ENCODE peak calls at places on chromosomes 5 and 9, in seven cellular contexts. R is spleen, W is WERI-Rb-1, C is psoas muscle, H is PC-3, M is neural crest cell, L is hepatocyte. I is an unnamed sample.

GRCh38 chr5:179558912-179559279 is 8.5 kb downstream of the RUFY1 start:
- DNase-seq in R (peak), W (no peak), C (no peak), H (peak), M (no peak), L (peak), I (peak)

GRCh38 chr9:115891929-115892328 is 261.7 kb upstream of the PAPPA start:
- DNase-seq in R (no peak), W (no peak), C (no peak), H (peak), M (no peak), L (no peak), I (no peak)

GRCh38 chr5:136006164-136006563 is 22.6 kb upstream of the TGFBI start:
- DNase-seq in R (no peak), W (no peak), C (no peak), H (no peak), M (no peak), L (no peak), I (no peak)

GRCh38 chr5:168844566-168845296 is 265.6 kb upstream of the PANK3 start:
- DNase-seq in R (no peak), W (no peak), C (no peak), H (no peak), M (no peak), L (no peak), I (no peak)

GRCh38 chr5:138664276-138664943 is 88.8 kb upstream of the CTNNA1 start:
- DNase-seq in R (no peak), W (peak), C (no peak), H (no peak), M (no peak), L (peak), I (no peak)

GRCh38 chr9:114281421-114282103 is 41.3 kb upstream of the ORM1 start:
- DNase-seq in R (peak), W (peak), C (peak), H (no peak), M (no peak), L (peak), I (no peak)

GRCh38 chr9:87890866-87891265 is 8.2 kb downstream of the SPATA31E1 start:
- DNase-seq in R (no peak), W (no peak), C (no peak), H (no peak), M (no peak), L (no peak), I (no peak)

GRCh38 chr5:141517902-141518610 is 29.2 kb downstream of the PCDHGC5 start:
- DNase-seq in R (peak), W (no peak), C (no peak), H (no peak), M (no peak), L (no peak), I (no peak)

GRCh38 chr9:130472184-130472705 is 27.5 kb downstream of the ASS1 start:
- DNase-seq in R (no peak), W (no peak), C (no peak), H (no peak), M (no peak), L (no peak), I (no peak)

GRCh38 chr9:90838098-90838497 is 36.5 kb downstream of the SYK start:
- DNase-seq in R (no peak), W (no peak), C (no peak), H (peak), M (no peak), L (no peak), I (no peak)

GRCh38 chr5:180138976-180139730 is 67.6 kb upstream of the RNF130 start:
- DNase-seq in R (no peak), W (no peak), C (no peak), H (no peak), M (no peak), L (no peak), I (no peak)

GRCh38 chr9:127256324-127256723 is 8.2 kb upstream of the GARNL3 start:
- DNase-seq in R (no peak), W (no peak), C (no peak), H (no peak), M (no peak), L (no peak), I (no peak)

GRCh38 chr5:33272288-33272687 is 168.5 kb upstream of the TARS1 start:
- DNase-seq in R (no peak), W (no peak), C (no peak), H (peak), M (no peak), L (no peak), I (no peak)

GRCh38 chr5:2738700-2739359 is 12.6 kb downstream of the IRX2 start:
- DNase-seq in R (no peak), W (peak), C (no peak), H (no peak), M (no peak), L (no peak), I (no peak)

GRCh38 chr5:1750469-1750868 is 49.2 kb downstream of the MRPL36 start:
- DNase-seq in R (peak), W (no peak), C (no peak), H (no peak), M (no peak), L (no peak), I (no peak)

GRCh38 chr9:123335986-123336329 is 20.0 kb upstream of the CRB2 start:
- DNase-seq in R (no peak), W (no peak), C (no peak), H (no peak), M (no peak), L (no peak), I (no peak)

GRCh38 chr5:137566118-137566541 is 67.0 kb upstream of the SPOCK1 start:
- DNase-seq in R (no peak), W (no peak), C (no peak), H (no peak), M (no peak), L (no peak), I (no peak)

GRCh38 chr5:50593681-50594080 is 72.8 kb upstream of the PARP8 start:
- DNase-seq in R (no peak), W (no peak), C (no peak), H (no peak), M (no peak), L (no peak), I (no peak)

GRCh38 chr5:177404641-177405134 is 4.2 kb upstream of the PFN3 start:
- DNase-seq in R (no peak), W (no peak), C (no peak), H (no peak), M (no peak), L (no peak), I (no peak)

GRCh38 chr9:32581512-32582143 is 8.7 kb upstream of the NDUFB6 start:
- DNase-seq in R (no peak), W (peak), C (no peak), H (peak), M (peak), L (peak), I (peak)

GRCh38 chr9:93301291-93301811 is 117.4 kb downstream of the WNK2 start:
- DNase-seq in R (peak), W (no peak), C (peak), H (no peak), M (no peak), L (no peak), I (no peak)

GRCh38 chr5:127871448-127872153 is 168.4 kb downstream of the CCDC192 start:
- DNase-seq in R (no peak), W (no peak), C (no peak), H (peak), M (no peak), L (no peak), I (no peak)

GRCh38 chr9:16681659-16681990 is 188.8 kb downstream of the BNC2 start:
- DNase-seq in R (no peak), W (no peak), C (no peak), H (no peak), M (no peak), L (no peak), I (no peak)

GRCh38 chr9:98575379-98576346 is 133.1 kb downstream of the GABBR2 start:
- DNase-seq in R (peak), W (no peak), C (no peak), H (peak), M (no peak), L (no peak), I (no peak)

GRCh38 chr5:180340856-180341255 is 12.3 kb downstream of the GFPT2 start:
- DNase-seq in R (no peak), W (no peak), C (no peak), H (no peak), M (no peak), L (no peak), I (no peak)

GRCh38 chr9:89594811-89595550 is 9.8 kb upstream of the GADD45G start:
- DNase-seq in R (no peak), W (no peak), C (no peak), H (no peak), M (no peak), L (no peak), I (no peak)

GRCh38 chr9:17528859-17529258 is 50.0 kb upstream of the SH3GL2 start:
- DNase-seq in R (no peak), W (no peak), C (no peak), H (peak), M (no peak), L (no peak), I (no peak)

GRCh38 chr5:56873056-56873455 is 36.3 kb upstream of the SETD9 start:
- DNase-seq in R (no peak), W (no peak), C (no peak), H (no peak), M (no peak), L (no peak), I (no peak)

GRCh38 chr9:136743639-136744211 is 985 bp upstream of the LCN10 start:
- DNase-seq in R (no peak), W (no peak), C (no peak), H (no peak), M (no peak), L (no peak), I (no peak)

GRCh38 chr9:109817146-109817845 is 37.3 kb downstream of the PALM2AKAP2 start:
- DNase-seq in R (no peak), W (no peak), C (no peak), H (peak), M (no peak), L (no peak), I (no peak)

GRCh38 chr9:121326924-121327613 is 43.0 kb downstream of the STOM start:
- DNase-seq in R (no peak), W (no peak), C (no peak), H (no peak), M (no peak), L (no peak), I (no peak)

GRCh38 chr5:57416246-57416996 is 66.2 kb downstream of the ACTBL2 start:
- DNase-seq in R (no peak), W (peak), C (no peak), H (no peak), M (no peak), L (peak), I (no peak)

GRCh38 chr5:34913072-34913471 is 2.2 kb downstream of the RAD1 start:
- DNase-seq in R (no peak), W (no peak), C (no peak), H (no peak), M (no peak), L (no peak), I (no peak)

GRCh38 chr5:76236684-76237083 is 153.5 kb downstream of the SV2C start:
- DNase-seq in R (no peak), W (no peak), C (no peak), H (no peak), M (no peak), L (no peak), I (no peak)
- TF ChIP-seq CTCF in R (no peak), W (no peak), C (no peak), H (no peak), M (no peak), L (no peak), I (no peak)

DNA sequence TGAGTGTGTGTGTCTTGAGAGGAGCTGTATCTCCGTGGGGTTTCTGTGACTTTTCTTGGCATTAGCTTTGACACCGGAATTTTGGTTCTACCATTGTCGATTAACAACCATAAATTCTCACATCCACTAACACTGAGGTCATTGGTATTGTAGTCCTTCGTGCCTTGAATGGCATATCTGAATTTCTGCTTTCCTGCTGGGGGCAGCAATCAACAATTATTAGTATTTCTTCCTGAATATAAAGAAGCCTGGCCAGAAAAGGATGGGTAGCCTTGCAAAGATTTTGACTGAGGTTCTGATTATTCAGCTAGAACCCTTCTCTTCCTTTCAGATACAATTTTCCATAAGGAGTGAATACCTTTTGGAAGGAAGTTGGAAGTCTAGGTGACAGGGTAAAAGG is 33.5 kb upstream of the SHOC1 start:
- DNase-seq in R (no peak), W (no peak), C (no peak), H (peak), M (no peak), L (no peak), I (no peak)
- TF ChIP-seq CTCF in R (peak), W (no peak), C (peak), H (peak), M (no peak), L (no peak), I (no peak)

GRCh38 chr5:109177227-109177626 is 232.5 kb downstream of the PJA2 start:
- DNase-seq in R (no peak), W (no peak), C (no peak), H (no peak), M (no peak), L (no peak), I (no peak)

GRCh38 chr5:109177782-109178181 is 232.0 kb downstream of the PJA2 start:
- DNase-seq in R (no peak), W (no peak), C (no peak), H (no peak), M (no peak), L (no peak), I (no peak)

DNA sequence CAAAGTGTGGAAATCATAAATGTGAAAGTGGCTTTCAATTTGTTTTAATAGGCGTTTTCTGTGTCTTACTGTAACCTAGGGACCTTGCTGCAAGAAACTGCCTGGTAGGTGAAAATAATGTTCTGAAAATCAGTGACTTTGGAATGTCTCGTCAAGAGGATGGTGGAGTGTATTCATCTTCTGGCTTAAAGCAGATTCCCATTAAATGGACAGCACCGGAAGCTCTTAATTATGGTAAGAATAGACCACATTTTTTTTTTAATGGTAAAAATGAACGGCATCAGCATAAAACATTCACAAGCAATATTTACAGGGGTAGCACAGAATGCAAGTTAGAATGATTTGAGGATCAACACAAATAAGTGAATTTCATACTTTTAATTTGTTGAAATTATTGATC is 229.1 kb downstream of the PJA2 start:
- DNase-seq in R (no peak), W (no peak), C (no peak), H (no peak), M (no peak), L (no peak), I (no peak)
- TF ChIP-seq CTCF in R (no peak), W (no peak), C (no peak), H (no peak), M (no peak), L (no peak), I (no peak)

GRCh38 chr5:145347026-145347616 is 488.0 kb downstream of the PRELID2 start:
- DNase-seq in R (no peak), W (peak), C (no peak), H (peak), M (peak), L (peak), I (peak)
- TF ChIP-seq CTCF in R (no peak), W (peak), C (peak), H (peak), M (peak), L (peak), I (peak)

GRCh38 chr5:16589658-16590057 is 27.1 kb downstream of the RETREG1 start:
- DNase-seq in R (no peak), W (no peak), C (no peak), H (no peak), M (no peak), L (no peak), I (no peak)

GRCh38 chr5:16585028-16585667 is 31.6 kb downstream of the RETREG1 start:
- DNase-seq in R (no peak), W (no peak), C (no peak), H (peak), M (no peak), L (peak), I (no peak)

GRCh38 chr5:16593013-16593412 is 23.8 kb downstream of the RETREG1 start:
- DNase-seq in R (no peak), W (no peak), C (no peak), H (peak), M (no peak), L (no peak), I (no peak)

GRCh38 chr5:16590685-16591084 is 26.1 kb downstream of the RETREG1 start:
- DNase-seq in R (no peak), W (no peak), C (no peak), H (no peak), M (no peak), L (no peak), I (no peak)

GRCh38 chr5:16588434-16589214 is 28.2 kb downstream of the RETREG1 start:
- DNase-seq in R (no peak), W (no peak), C (no peak), H (peak), M (no peak), L (peak), I (no peak)
- TF ChIP-seq CTCF in R (no peak), W (no peak), C (no peak), H (no peak), M (no peak), L (no peak), I (no peak)